ENCODE peak calls at places on chromosomes 4 and X, in ten cellular contexts. O is tibial artery; P is sigmoid colon; B is fibroblast of lung; H is spleen; Y is CD4-positive, alpha-beta T cell; K is cardiac muscle cell; Z is breast epithelium; V is vagina; L is right lobe of liver. N is an unnamed sample.

GRCh38 chrX:34918856-34919255 is 23.7 kb upstream of the FAM47B start:
- DNase-seq in O (no peak), K (peak), P (no peak), B (peak), L (no peak), Y (no peak), H (no peak), V (no peak), Z (no peak), N (no peak)

GRCh38 chr4:17173300-17173699 is 274.9 kb upstream of the LDB2 start:
- DNase-seq in K (no peak), Z (no peak), H (no peak), P (no peak), L (no peak), Y (no peak), O (no peak), V (no peak), B (no peak), N (no peak)

GRCh38 chr4:41874873-41875272 is 60.4 kb upstream of the TMEM33 start:
- DNase-seq in Y (no peak), L (no peak), V (no peak), B (no peak), Z (no peak), P (no peak), K (no peak), H (no peak), O (no peak), N (no peak)

GRCh38 chr4:151679247-151679646 is 81.6 kb downstream of the GATB start:
- DNase-seq in V (no peak), B (no peak), Z (no peak), Y (no peak), L (no peak), O (no peak), K (no peak), H (no peak), P (no peak), N (no peak)

GRCh38 chr4:139555705-139556070 is 331 bp downstream of the SETD7 start:
- DNase-seq in B (no peak), K (no peak), Y (no peak), V (no peak), L (peak), P (peak), H (no peak), Z (peak), O (peak), N (peak)

GRCh38 chr4:28558871-28559270 is 1698.2 kb downstream of the STIM2 start:
- DNase-seq in K (no peak), Z (no peak), V (no peak), L (no peak), H (no peak), Y (no peak), P (no peak), B (no peak), O (no peak), N (no peak)

GRCh38 chrX:95893632-95894031 is 791.0 kb upstream of the DIAPH2 start:
- DNase-seq in L (no peak), B (peak), P (no peak), Z (no peak), H (no peak), V (no peak), Y (no peak), O (no peak), K (peak), N (no peak)

GRCh38 chrX:44817029-44817428 is 26.8 kb upstream of the DUSP21 start:
- DNase-seq in B (no peak), O (no peak), Z (no peak), L (no peak), Y (no peak), P (no peak), K (no peak), V (no peak), H (no peak), N (no peak)

GRCh38 chr4:111400736-111401135 is 744.5 kb upstream of the FAM241A start:
- DNase-seq in O (no peak), Y (no peak), K (peak), L (no peak), H (no peak), P (no peak), B (peak), Z (no peak), V (no peak), N (no peak)

GRCh38 chrX:69807400-69807799 is 191.5 kb downstream of the EDA start:
- DNase-seq in B (no peak), V (no peak), Y (no peak), K (no peak), L (no peak), H (no peak), Z (no peak), P (no peak), O (no peak), N (no peak)

GRCh38 chr4:66572949-66573348 is 902.7 kb upstream of the EPHA5 start:
- DNase-seq in Y (no peak), H (no peak), K (peak), P (no peak), V (no peak), L (no peak), O (no peak), B (peak), Z (no peak), N (no peak)

GRCh38 chr4:48342559-48342878 is 1.2 kb downstream of the SLAIN2 start:
- DNase-seq in K (no peak), O (no peak), Y (no peak), H (no peak), Z (no peak), P (no peak), B (no peak), V (no peak), L (no peak), N (no peak)

GRCh38 chrX:150582338-150582948 is 14.0 kb downstream of the MTM1 start:
- DNase-seq in O (no peak), H (no peak), P (no peak), L (no peak), Y (no peak), V (no peak), Z (no peak), B (no peak), K (peak), N (no peak)

GRCh38 chrX:115058276-115058675 is 40.9 kb upstream of the IL13RA2 start:
- DNase-seq in K (peak), P (peak), H (no peak), O (no peak), V (no peak), B (peak), Y (no peak), Z (no peak), L (no peak), N (no peak)

GRCh38 chr4:14883166-14883565 is 119.1 kb upstream of the CPEB2 start:
- DNase-seq in O (no peak), Y (no peak), P (no peak), V (no peak), B (no peak), H (no peak), L (no peak), K (no peak), Z (no peak), N (no peak)

GRCh38 chrX:153380691-153381090 is 20.5 kb downstream of the PNMA6E start:
- DNase-seq in L (no peak), H (no peak), Y (no peak), K (no peak), P (no peak), B (no peak), Z (no peak), V (no peak), O (no peak), N (no peak)

GRCh38 chr4:93157984-93158383 is 670.6 kb upstream of the ATOH1 start:
- DNase-seq in P (no peak), B (no peak), Z (no peak), L (no peak), H (no peak), V (no peak), K (no peak), O (no peak), Y (no peak), N (no peak)

GRCh38 chr4:132809298-132810032 is 339.6 kb upstream of the PCDH10 start:
- DNase-seq in B (no peak), Z (no peak), P (no peak), H (no peak), O (no peak), V (no peak), Y (no peak), L (peak), K (no peak), N (no peak)

DNA sequence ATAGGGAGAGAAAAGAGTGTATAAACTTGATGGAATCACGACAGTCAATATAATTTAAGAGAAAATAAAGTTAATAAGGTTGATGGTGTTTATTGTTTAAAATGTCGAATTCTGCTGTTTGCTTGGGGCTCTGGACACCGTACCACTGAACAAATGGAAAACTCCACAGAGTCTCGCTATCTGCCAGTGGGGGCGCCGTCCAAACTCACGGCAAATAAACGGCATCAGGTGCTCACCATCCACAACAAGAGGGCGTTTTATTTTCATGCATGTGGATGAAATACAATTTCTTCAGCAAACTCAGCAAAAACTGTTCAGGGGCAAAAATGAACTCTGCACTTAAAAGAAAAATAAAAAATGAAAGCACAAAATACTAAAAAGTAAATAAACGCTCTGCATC is 46.6 kb upstream of the FAM47C start:
- DNase-seq in O (no peak), H (no peak), Z (no peak), B (no peak), Y (no peak), P (no peak), K (no peak), L (peak), V (no peak), N (no peak)
- TF ChIP-seq CTCF in O (no peak), H (no peak), Z (no peak), B (no peak), Y (no peak), P (no peak), K (no peak), L (peak), V (no peak), N (no peak)

GRCh38 chrX:11629593-11630211 is 36.0 kb downstream of the ARHGAP6 start:
- DNase-seq in K (peak), Y (no peak), Z (no peak), V (no peak), P (peak), O (peak), L (no peak), H (no peak), B (peak), N (no peak)

GRCh38 chrX:11626351-11626750 is 39.4 kb downstream of the ARHGAP6 start:
- DNase-seq in K (no peak), H (no peak), V (no peak), Z (no peak), Y (no peak), B (no peak), P (no peak), O (no peak), L (no peak), N (no peak)

GRCh38 chrX:11632732-11633131 is 33.0 kb downstream of the ARHGAP6 start:
- DNase-seq in L (no peak), Y (no peak), P (no peak), O (no peak), K (no peak), V (no peak), H (no peak), Z (no peak), B (no peak), N (no peak)

DNA sequence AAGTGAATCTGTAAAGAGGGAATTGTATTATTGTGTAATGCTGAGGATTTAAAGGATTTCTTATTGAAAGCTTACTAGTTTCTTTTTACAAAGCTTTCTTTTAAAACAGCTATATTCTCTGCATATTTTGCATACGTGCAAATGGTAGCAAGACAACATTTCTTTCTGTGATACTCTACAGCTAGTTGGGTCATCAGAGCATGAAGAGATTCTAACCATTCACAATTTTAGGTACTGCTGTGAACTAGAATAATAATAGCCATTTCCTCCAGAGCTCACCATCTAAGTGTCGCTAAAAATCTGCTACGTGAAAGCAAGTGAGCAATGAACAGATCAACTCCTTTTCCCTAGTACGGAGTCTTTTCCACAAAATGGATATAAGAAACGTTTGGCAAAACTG is 37.3 kb downstream of the ARHGAP6 start:
- DNase-seq in K (no peak), O (no peak), Y (no peak), P (no peak), H (no peak), B (no peak), V (no peak), Z (no peak), L (no peak), N (no peak)
- H3K27ac ChIP-seq in K (no peak), O (no peak), Y (no peak), P (no peak), H (no peak), B (no peak), V (no peak), Z (no peak), L (no peak), N (no peak)

DNA sequence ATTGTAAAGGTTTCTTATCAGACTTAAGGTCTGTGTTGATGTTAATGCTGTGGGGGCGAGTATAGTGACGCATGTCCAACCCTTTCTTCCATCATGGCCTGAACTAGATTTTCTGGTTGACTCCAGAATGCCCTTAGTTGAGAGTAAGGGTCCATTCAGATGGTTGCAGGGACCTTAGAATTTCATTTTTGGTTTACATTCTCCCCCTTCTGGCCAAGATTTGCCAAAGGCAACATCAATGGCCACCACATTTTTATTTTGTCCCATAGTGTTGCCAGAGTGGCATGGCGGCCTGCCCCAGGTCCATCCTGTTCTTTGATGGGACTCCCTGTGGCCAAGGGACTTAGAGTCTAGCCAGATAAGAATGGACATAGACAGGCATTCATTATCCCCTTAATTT is 368.5 kb downstream of the GPM6A start:
- DNase-seq in B (no peak), Y (no peak), O (no peak), P (no peak), V (no peak), H (no peak), Z (no peak), K (no peak), L (no peak), N (no peak)
- TF ChIP-seq CTCF in B (peak), Y (no peak), O (no peak), P (no peak), V (no peak), H (no peak), Z (no peak), K (no peak), L (no peak), N (no peak)

DNA sequence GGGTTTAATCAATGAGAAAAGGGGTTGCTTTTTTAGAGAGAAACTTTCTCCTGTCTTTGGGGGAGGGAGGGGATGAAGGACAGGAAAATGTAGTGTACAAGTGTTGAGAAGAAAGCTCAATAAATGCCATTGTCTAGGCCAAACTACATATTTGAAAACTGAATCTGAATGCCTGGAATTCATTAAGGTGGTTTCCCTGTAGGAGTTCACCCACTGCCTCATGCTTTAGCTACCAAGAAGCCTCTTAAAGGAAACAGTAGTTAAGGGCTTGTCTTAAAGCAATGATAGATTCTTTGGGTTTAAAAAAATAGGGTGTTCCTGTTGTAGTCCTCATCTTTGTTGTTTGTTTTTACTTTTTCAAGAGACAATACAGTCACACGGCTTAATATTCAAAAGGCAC is 45.8 kb downstream of the FNIP2 start:
- DNase-seq in H (no peak), K (no peak), L (no peak), O (no peak), B (peak), Z (no peak), Y (no peak), P (no peak), V (no peak), N (no peak)
- H3K27ac ChIP-seq in H (no peak), K (peak), L (peak), O (no peak), B (no peak), Z (no peak), Y (no peak), P (no peak), V (no peak), N (no peak)

DNA sequence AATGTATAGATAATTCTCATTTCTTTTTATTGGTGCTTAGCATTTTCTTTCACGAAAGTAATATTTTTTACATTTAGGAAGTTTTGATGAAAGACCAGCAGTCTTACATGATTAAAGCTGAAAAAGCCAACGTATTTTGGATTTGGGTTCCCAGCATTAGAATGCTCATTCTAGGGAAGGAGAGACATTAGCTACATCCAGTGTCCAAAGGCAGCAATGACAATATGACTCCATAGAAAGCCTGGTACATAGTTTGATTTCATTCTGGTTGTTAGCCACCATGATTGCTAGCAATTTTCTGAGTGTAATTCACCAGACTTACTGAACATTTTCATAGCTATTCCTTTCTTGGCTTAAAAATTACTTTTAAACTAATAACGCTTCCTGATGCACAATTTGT is 1397.5 kb downstream of the PCDH7 start:
- DNase-seq in P (no peak), B (no peak), K (no peak), V (no peak), L (no peak), H (no peak), O (no peak), Z (no peak), Y (no peak), N (no peak)
- TF ChIP-seq CTCF in P (no peak), B (no peak), K (no peak), V (no peak), L (no peak), H (no peak), O (no peak), Z (no peak), Y (no peak), N (no peak)

DNA sequence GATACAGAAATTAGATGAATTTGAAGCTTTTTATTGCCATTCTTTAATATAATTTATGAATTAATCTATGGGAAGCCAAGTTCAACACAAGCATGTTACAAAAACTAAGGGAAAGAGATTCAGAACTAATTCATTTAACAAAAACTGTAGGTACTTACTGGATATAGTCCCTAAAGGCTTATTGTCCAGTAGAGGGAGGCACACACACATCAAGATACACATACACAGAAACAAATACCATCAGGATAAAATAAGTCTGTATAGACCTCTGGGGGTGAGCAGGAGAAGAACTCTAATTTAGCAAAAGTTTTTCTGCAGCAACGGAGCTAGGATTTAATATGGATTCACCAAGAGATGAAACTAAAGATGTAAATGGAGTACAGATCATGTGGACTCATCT is 83.0 kb upstream of the IL13RA1 start:
- DNase-seq in B (peak), Z (no peak), H (no peak), O (no peak), Y (no peak), L (no peak), K (peak), P (no peak), V (no peak), N (no peak)
- H3K27ac ChIP-seq in B (no peak), Z (no peak), H (no peak), O (no peak), Y (no peak), L (no peak), K (no peak), P (no peak), V (no peak), N (no peak)

GRCh38 chrX:68084765-68085164 is 348.5 kb downstream of the OPHN1 start:
- DNase-seq in Z (no peak), B (peak), O (no peak), H (no peak), L (no peak), Y (no peak), K (peak), P (no peak), V (no peak), N (no peak)

GRCh38 chrX:68090266-68090665 is 343.0 kb downstream of the OPHN1 start:
- DNase-seq in V (no peak), Z (no peak), Y (no peak), B (no peak), O (no peak), P (no peak), H (no peak), L (no peak), K (no peak), N (no peak)
- TF ChIP-seq CTCF in V (no peak), Z (no peak), Y (no peak), B (no peak), O (no peak), P (no peak), H (no peak), L (no peak), K (no peak), N (peak)

N was measured in right atrium auricular region.